ENCODE peak calls at places on chromosome 2, in four cellular contexts. D is right lobe of liver, G is pancreas, E is GM23338. I is an unnamed sample.

GRCh38 chr2:113890253-113891235 is 655 bp downstream of the ACTR3 start:
- DNase-seq in E (peak), G (peak), D (peak), I (peak)

GRCh38 chr2:145797692-145798091 is 1277.8 kb upstream of the ZEB2 start:
- DNase-seq in E (no peak), D (no peak), G (no peak), I (no peak)

GRCh38 chr2:128263902-128264331 is 54.8 kb downstream of the HS6ST1 start:
- DNase-seq in G (no peak), D (no peak), E (no peak), I (no peak)

GRCh38 chr2:35495182-35495581 is 860.4 kb upstream of the CRIM1 start:
- DNase-seq in D (no peak), G (no peak), E (peak), I (no peak)

GRCh38 chr2:160427629-160428424 is 65.8 kb downstream of the RBMS1 start:
- DNase-seq in G (no peak), E (no peak), D (no peak), I (peak)

GRCh38 chr2:184053326-184053725 is 545.0 kb upstream of the ZNF804A start:
- DNase-seq in G (no peak), E (no peak), D (no peak), I (no peak)

GRCh38 chr2:17065536-17065935 is 399.9 kb upstream of the CYRIA start:
- DNase-seq in G (no peak), E (no peak), D (no peak), I (peak)

GRCh38 chr2:122999258-122999657 is 1025.8 kb upstream of the CNTNAP5 start:
- DNase-seq in G (no peak), D (no peak), E (no peak), I (no peak)

GRCh38 chr2:8546319-8547283 is 135.3 kb upstream of the ID2 start:
- DNase-seq in G (no peak), D (no peak), E (no peak), I (no peak)

GRCh38 chr2:19158899-19159298 is 199.5 kb downstream of the OSR1 start:
- DNase-seq in G (no peak), E (no peak), D (no peak), I (no peak)

GRCh38 chr2:99471635-99472326 is 18.0 kb downstream of the REV1 start:
- DNase-seq in E (no peak), D (no peak), G (no peak), I (no peak)

GRCh38 chr2:114192362-114192761 is 250.1 kb upstream of the DPP10 start:
- DNase-seq in G (no peak), D (no peak), E (no peak), I (no peak)

GRCh38 chr2:15782009-15782751 is 158.2 kb upstream of the MYCN start:
- DNase-seq in E (no peak), D (peak), G (no peak), I (peak)

GRCh38 chr2:215411941-215412743 is 23.7 kb downstream of the FN1 start:
- DNase-seq in D (no peak), G (no peak), E (no peak), I (no peak)

GRCh38 chr2:241074901-241075540 is 27.1 kb downstream of the MTERF4 start:
- DNase-seq in G (no peak), D (no peak), E (no peak), I (no peak)

GRCh38 chr2:134228493-134228903 is 25.4 kb upstream of the MGAT5 start:
- DNase-seq in D (no peak), E (peak), G (no peak), I (no peak)
- H3K4me3 ChIP-seq in D (no peak), E (no peak), G (no peak), I (no peak)

GRCh38 chr2:56009758-56010534 is 86.4 kb upstream of the EFEMP1 start:
- DNase-seq in D (no peak), E (peak), G (no peak), I (peak)
- TF ChIP-seq CTCF in D (peak), E (peak), G (peak), I (peak)

DNA sequence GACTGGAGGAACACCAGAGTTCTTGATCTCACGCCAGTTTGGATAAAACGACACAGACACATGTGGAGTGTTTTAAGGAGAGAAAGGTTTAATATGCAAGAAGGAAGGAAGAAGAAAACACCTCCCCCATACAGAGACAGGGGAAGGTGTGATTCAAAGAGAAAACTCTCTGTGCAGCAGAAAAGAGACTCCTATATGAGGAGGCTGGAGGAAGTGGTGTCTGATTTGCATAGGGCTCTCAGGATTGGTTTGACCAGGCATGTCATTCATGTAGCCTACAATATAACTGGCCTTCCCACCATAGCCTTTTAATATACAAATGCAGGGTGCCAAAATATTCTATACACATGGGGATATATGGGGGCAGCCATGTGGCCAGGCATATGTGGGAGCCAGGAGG is 1386.5 kb downstream of the RPIA start:
- DNase-seq in E (no peak), G (no peak), D (no peak), I (no peak)
- H3K4me3 ChIP-seq in E (no peak), G (no peak), D (no peak), I (no peak)

GRCh38 chr2:168702579-168702978 is 99.9 kb upstream of the NOSTRIN start:
- DNase-seq in G (no peak), E (no peak), D (no peak), I (no peak)

GRCh38 chr2:168706806-168707205 is 95.6 kb upstream of the NOSTRIN start:
- DNase-seq in D (no peak), E (no peak), G (no peak), I (no peak)

GRCh38 chr2:168703926-168704325 is 98.5 kb upstream of the NOSTRIN start:
- DNase-seq in G (no peak), E (no peak), D (no peak), I (no peak)

GRCh38 chr2:168708099-168708498 is 94.3 kb upstream of the NOSTRIN start:
- DNase-seq in E (no peak), D (no peak), G (no peak), I (no peak)

DNA sequence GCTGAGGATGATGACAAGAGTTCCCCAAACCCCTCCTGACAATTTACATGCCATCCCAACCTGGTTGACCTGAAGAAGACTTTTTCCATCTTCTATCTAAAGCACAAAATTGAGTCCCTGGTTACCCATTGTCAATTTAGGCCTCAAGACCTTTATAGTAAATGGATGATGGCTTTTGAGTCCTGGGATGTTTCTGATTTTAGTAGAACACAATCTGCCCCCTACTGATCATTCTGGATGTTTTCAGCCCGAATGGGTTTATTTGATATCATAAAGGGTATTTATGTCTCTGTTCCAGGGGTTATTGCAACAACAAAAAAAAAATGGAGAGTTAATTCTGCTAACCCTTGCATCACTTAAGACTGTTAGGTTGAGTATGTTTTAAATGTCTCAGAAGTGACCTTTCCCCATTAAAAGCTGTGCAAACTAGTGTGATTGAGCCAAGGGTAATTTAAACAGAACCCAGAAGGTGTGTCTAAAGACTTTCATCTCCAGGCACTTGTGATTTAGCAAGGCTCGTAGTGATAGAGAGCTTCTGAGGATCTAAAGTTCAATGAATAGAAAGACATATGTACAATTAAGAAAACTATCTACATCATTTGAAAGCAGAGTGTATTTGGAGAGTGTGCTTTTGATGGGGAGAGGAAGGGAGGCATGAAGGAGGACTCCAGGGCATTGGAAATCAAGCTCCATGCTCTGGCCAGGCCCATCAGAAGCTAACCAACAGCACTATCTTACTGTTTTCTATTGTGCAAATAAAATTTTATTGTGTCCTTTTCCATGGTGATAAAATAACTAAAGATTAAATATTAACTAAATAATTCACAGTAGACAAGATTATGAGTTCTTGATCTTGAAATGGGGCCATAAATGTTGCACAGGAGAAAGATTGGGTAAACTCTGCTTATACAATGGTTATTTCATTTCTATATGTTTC is 96.6 kb upstream of the NOSTRIN start:
- DNase-seq in E (peak), D (no peak), G (no peak), I (peak)
- TF ChIP-seq CTCF in E (peak), D (no peak), G (peak), I (peak)

I was measured in fibroblast of villous mesenchyme.